ENCODE peak calls at places on chromosomes 13 and 19, in eight cellular contexts. One of them, this sample, is unnamed.
A peak's percentile ranks its signal among the peaks of the same experiment; 100 is the strongest.

GRCh38 chr13:94173312-94173854 is 306.1 kb downstream of the DCT start:
- DNase-seq in heart left ventricle: no peak
- DNase-seq in lung: no peak
- DNase-seq in choroid plexus epithelial cell: peak; percentile 63
- DNase-seq in adrenal gland: no peak
- DNase-seq in uterus: no peak
- DNase-seq in left lung: no peak
- DNase-seq in transverse colon: no peak
- DNase-seq in this sample: no peak

GRCh38 chr19:49691243-49692101 is 556 bp downstream of the CPT1C start:
- DNase-seq in transverse colon: no peak
- DNase-seq in left lung: no peak
- DNase-seq in choroid plexus epithelial cell: peak; percentile 68
- DNase-seq in heart left ventricle: peak; percentile 76
- DNase-seq in adrenal gland: peak; percentile 47
- DNase-seq in lung: no peak
- DNase-seq in uterus: peak; percentile 64
- DNase-seq in this sample: peak; percentile 75

GRCh38 chr13:78593652-78594494 is 9.5 kb downstream of the POU4F1 start:
- DNase-seq in uterus: no peak
- DNase-seq in transverse colon: no peak
- DNase-seq in adrenal gland: no peak
- DNase-seq in lung: no peak
- DNase-seq in left lung: peak; percentile 58
- DNase-seq in heart left ventricle: no peak
- DNase-seq in choroid plexus epithelial cell: no peak
- DNase-seq in this sample: no peak

GRCh38 chr19:7701049-7701653 is 780 bp downstream of the FCER2 start:
- DNase-seq in lung: no peak
- DNase-seq in left lung: no peak
- DNase-seq in adrenal gland: no peak
- DNase-seq in heart left ventricle: no peak
- DNase-seq in uterus: no peak
- DNase-seq in choroid plexus epithelial cell: no peak
- DNase-seq in transverse colon: no peak
- DNase-seq in this sample: no peak

GRCh38 chr13:112931028-112931934 is 37.7 kb upstream of the MCF2L start:
- DNase-seq in choroid plexus epithelial cell: peak; percentile 88
- DNase-seq in heart left ventricle: no peak
- DNase-seq in transverse colon: peak; percentile 57
- DNase-seq in lung: no peak
- DNase-seq in adrenal gland: peak; percentile 23
- DNase-seq in left lung: no peak
- DNase-seq in uterus: no peak
- DNase-seq in this sample: peak; percentile 74

GRCh38 chr19:16678498-16678897 is 17.6 kb downstream of the TMEM38A start:
- DNase-seq in transverse colon: no peak
- DNase-seq in lung: no peak
- DNase-seq in uterus: no peak
- DNase-seq in adrenal gland: no peak
- DNase-seq in heart left ventricle: no peak
- DNase-seq in choroid plexus epithelial cell: no peak
- DNase-seq in left lung: peak; percentile 50
- DNase-seq in this sample: no peak

GRCh38 chr13:26971990-26972888 is 199.4 kb downstream of the USP12 start:
- DNase-seq in lung: no peak
- DNase-seq in uterus: no peak
- DNase-seq in choroid plexus epithelial cell: peak; percentile 37
- DNase-seq in heart left ventricle: peak; percentile 34
- DNase-seq in left lung: no peak
- DNase-seq in transverse colon: peak; percentile 80
- DNase-seq in adrenal gland: no peak
- DNase-seq in this sample: peak; percentile 25

GRCh38 chr19:28289294-28290063 is 923.5 kb downstream of the UQCRFS1 start:
- DNase-seq in adrenal gland: peak; percentile 8
- DNase-seq in transverse colon: peak; percentile 69
- DNase-seq in choroid plexus epithelial cell: peak; percentile 26
- DNase-seq in lung: no peak
- DNase-seq in uterus: no peak
- DNase-seq in heart left ventricle: no peak
- DNase-seq in left lung: no peak
- DNase-seq in this sample: peak; percentile 44

GRCh38 chr19:628168-628567 is 5.2 kb downstream of the POLRMT start:
- DNase-seq in heart left ventricle: no peak
- DNase-seq in choroid plexus epithelial cell: no peak
- DNase-seq in transverse colon: no peak
- DNase-seq in adrenal gland: no peak
- DNase-seq in uterus: no peak
- DNase-seq in lung: no peak
- DNase-seq in left lung: no peak
- DNase-seq in this sample: no peak

GRCh38 chr19:8307400-8307964 is 676 bp downstream of the CD320 start:
- DNase-seq in choroid plexus epithelial cell: no peak
- DNase-seq in uterus: no peak
- DNase-seq in adrenal gland: peak; percentile 28
- DNase-seq in left lung: peak; percentile 60
- DNase-seq in heart left ventricle: no peak
- DNase-seq in lung: no peak
- DNase-seq in transverse colon: peak; percentile 24
- DNase-seq in this sample: no peak

GRCh38 chr13:20588529-20589110 is 21.7 kb downstream of the IFT88 start:
- DNase-seq in choroid plexus epithelial cell: no peak
- DNase-seq in left lung: no peak
- DNase-seq in adrenal gland: no peak
- DNase-seq in uterus: no peak
- DNase-seq in heart left ventricle: no peak
- DNase-seq in transverse colon: no peak
- DNase-seq in lung: no peak
- DNase-seq in this sample: no peak

GRCh38 chr13:43546821-43547220 is 240.0 kb downstream of the ENOX1 start:
- DNase-seq in adrenal gland: no peak
- DNase-seq in choroid plexus epithelial cell: no peak
- DNase-seq in uterus: no peak
- DNase-seq in heart left ventricle: no peak
- DNase-seq in transverse colon: no peak
- DNase-seq in lung: no peak
- DNase-seq in left lung: no peak
- DNase-seq in this sample: no peak

GRCh38 chr19:1847684-1848398 is 442 bp downstream of the REXO1 start:
- DNase-seq in uterus: no peak
- DNase-seq in heart left ventricle: peak; percentile 68
- DNase-seq in adrenal gland: peak; percentile 83
- DNase-seq in left lung: peak; percentile 85
- DNase-seq in transverse colon: peak; percentile 61
- DNase-seq in lung: no peak
- DNase-seq in choroid plexus epithelial cell: peak; percentile 73
- DNase-seq in this sample: peak; percentile 57

GRCh38 chr19:3340340-3340739 is 26.0 kb upstream of the NFIC start:
- DNase-seq in heart left ventricle: peak; percentile 51
- DNase-seq in uterus: no peak
- DNase-seq in transverse colon: no peak
- DNase-seq in lung: no peak
- DNase-seq in choroid plexus epithelial cell: no peak
- DNase-seq in adrenal gland: no peak
- DNase-seq in left lung: no peak
- DNase-seq in this sample: no peak

GRCh38 chr13:25886438-25887214 is 165.2 kb downstream of the SHISA2 start:
- DNase-seq in uterus: no peak
- DNase-seq in heart left ventricle: no peak
- DNase-seq in transverse colon: no peak
- DNase-seq in adrenal gland: no peak
- DNase-seq in choroid plexus epithelial cell: peak; percentile 95
- DNase-seq in left lung: no peak
- DNase-seq in lung: no peak
- DNase-seq in this sample: peak; percentile 31

GRCh38 chr19:42284066-42284501 is 15.0 kb downstream of the CIC start:
- DNase-seq in left lung: peak; percentile 94
- DNase-seq in choroid plexus epithelial cell: peak; percentile 78
- DNase-seq in uterus: peak; percentile 77
- DNase-seq in transverse colon: peak; percentile 89
- DNase-seq in lung: peak; percentile 82
- DNase-seq in adrenal gland: peak; percentile 86
- DNase-seq in heart left ventricle: peak; percentile 91
- DNase-seq in this sample: peak; percentile 81

GRCh38 chr19:4367781-4368127 is 24.4 kb downstream of the MPND start:
- DNase-seq in left lung: no peak
- DNase-seq in lung: no peak
- DNase-seq in uterus: no peak
- DNase-seq in choroid plexus epithelial cell: no peak
- DNase-seq in heart left ventricle: no peak
- DNase-seq in adrenal gland: no peak
- DNase-seq in transverse colon: no peak
- DNase-seq in this sample: no peak

GRCh38 chr19:55173186-55173716 is 6.8 kb upstream of the DNAAF3 start:
- DNase-seq in choroid plexus epithelial cell: no peak
- DNase-seq in uterus: no peak
- DNase-seq in transverse colon: no peak
- DNase-seq in heart left ventricle: no peak
- DNase-seq in lung: no peak
- DNase-seq in adrenal gland: no peak
- DNase-seq in left lung: no peak
- DNase-seq in this sample: no peak
- H3K4me3 ChIP-seq in choroid plexus epithelial cell: peak overlapping the region; percentile 53
- H3K4me3 ChIP-seq in uterus: no peak overlapping the region
- H3K4me3 ChIP-seq in transverse colon: peak overlapping the region; percentile 23
- H3K4me3 ChIP-seq in heart left ventricle: peak overlapping the region; percentile 43
- H3K4me3 ChIP-seq in lung: no peak overlapping the region
- H3K4me3 ChIP-seq in adrenal gland: no peak overlapping the region
- H3K4me3 ChIP-seq in left lung: peak overlapping the region; percentile 15
- H3K4me3 ChIP-seq in this sample: peak overlapping the region; percentile 56

DNA sequence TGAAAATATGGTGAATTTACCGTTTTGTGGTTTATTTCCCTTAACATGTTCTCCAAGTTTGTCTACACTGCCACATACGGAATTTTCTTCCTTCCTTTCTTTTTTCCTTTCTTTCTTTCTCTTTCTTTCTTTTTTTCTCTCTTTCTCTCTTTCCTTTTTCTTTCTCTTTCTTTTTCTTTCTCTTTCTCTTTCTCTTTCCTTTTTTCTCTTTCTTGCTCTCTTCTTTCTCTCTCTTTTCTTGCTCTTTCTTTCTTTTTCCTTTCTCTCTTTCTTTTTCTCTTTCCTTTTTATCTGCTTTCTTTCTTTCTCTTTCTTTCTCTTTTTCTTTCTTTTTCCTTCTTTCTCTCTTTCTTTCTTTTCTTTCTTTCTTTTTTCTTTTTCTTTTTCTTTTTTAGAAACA is 1962.3 kb upstream of the PCDH20 start:
- DNase-seq in heart left ventricle: no peak
- DNase-seq in left lung: no peak
- DNase-seq in choroid plexus epithelial cell: no peak
- DNase-seq in adrenal gland: no peak
- DNase-seq in lung: no peak
- DNase-seq in uterus: no peak
- DNase-seq in transverse colon: no peak
- DNase-seq in this sample: no peak
- TF ChIP-seq CTCF in heart left ventricle: no peak
- TF ChIP-seq CTCF in left lung: no peak
- TF ChIP-seq CTCF in choroid plexus epithelial cell: no peak
- TF ChIP-seq CTCF in adrenal gland: no peak
- TF ChIP-seq CTCF in lung: no peak
- TF ChIP-seq CTCF in uterus: no peak
- TF ChIP-seq CTCF in transverse colon: no peak
- TF ChIP-seq CTCF in this sample: no peak

GRCh38 chr13:46896346-46897138 is at the start of gene HTR2A:
- DNase-seq in choroid plexus epithelial cell: peak; percentile 60
- DNase-seq in uterus: peak; percentile 28
- DNase-seq in left lung: peak; percentile 81
- DNase-seq in heart left ventricle: peak; percentile 60
- DNase-seq in transverse colon: no peak
- DNase-seq in adrenal gland: peak; percentile 26
- DNase-seq in lung: no peak
- DNase-seq in this sample: peak; percentile 40
- H3K4me3 ChIP-seq in choroid plexus epithelial cell: peak within 1 kb of the TSS; percentile 56
- H3K4me3 ChIP-seq in uterus: peak within 1 kb of the TSS; percentile 37
- H3K4me3 ChIP-seq in left lung: peak within 1 kb of the TSS; percentile 25
- H3K4me3 ChIP-seq in heart left ventricle: peak within 1 kb of the TSS; percentile 12
- H3K4me3 ChIP-seq in transverse colon: peak within 1 kb of the TSS; percentile 21
- H3K4me3 ChIP-seq in adrenal gland: no peak within 1 kb of the TSS
- H3K4me3 ChIP-seq in lung: no peak within 1 kb of the TSS
- H3K4me3 ChIP-seq in this sample: peak within 1 kb of the TSS; percentile 54

GRCh38 chr19:35213678-35214632 is 14.6 kb downstream of the FAM187B start:
- DNase-seq in heart left ventricle: no peak
- DNase-seq in left lung: no peak
- DNase-seq in adrenal gland: peak; percentile 95
- DNase-seq in transverse colon: peak; percentile 84
- DNase-seq in uterus: peak; percentile 81
- DNase-seq in lung: peak; percentile 73
- DNase-seq in choroid plexus epithelial cell: peak; percentile 88
- DNase-seq in this sample: peak; percentile 96

GRCh38 chr19:35219008-35219407 is 9.5 kb downstream of the FAM187B start:
- DNase-seq in left lung: no peak
- DNase-seq in lung: no peak
- DNase-seq in transverse colon: no peak
- DNase-seq in adrenal gland: no peak
- DNase-seq in uterus: no peak
- DNase-seq in choroid plexus epithelial cell: no peak
- DNase-seq in heart left ventricle: no peak
- DNase-seq in this sample: no peak

GRCh38 chr19:35216026-35216832 is 12.3 kb downstream of the FAM187B start:
- DNase-seq in adrenal gland: no peak
- DNase-seq in lung: no peak
- DNase-seq in choroid plexus epithelial cell: peak; percentile 18
- DNase-seq in transverse colon: no peak
- DNase-seq in heart left ventricle: no peak
- DNase-seq in uterus: no peak
- DNase-seq in left lung: no peak
- DNase-seq in this sample: no peak

GRCh38 chr19:35214766-35215422 is 13.6 kb downstream of the FAM187B start:
- DNase-seq in choroid plexus epithelial cell: no peak
- DNase-seq in uterus: no peak
- DNase-seq in heart left ventricle: no peak
- DNase-seq in left lung: no peak
- DNase-seq in transverse colon: no peak
- DNase-seq in adrenal gland: no peak
- DNase-seq in lung: no peak
- DNase-seq in this sample: no peak

DNA sequence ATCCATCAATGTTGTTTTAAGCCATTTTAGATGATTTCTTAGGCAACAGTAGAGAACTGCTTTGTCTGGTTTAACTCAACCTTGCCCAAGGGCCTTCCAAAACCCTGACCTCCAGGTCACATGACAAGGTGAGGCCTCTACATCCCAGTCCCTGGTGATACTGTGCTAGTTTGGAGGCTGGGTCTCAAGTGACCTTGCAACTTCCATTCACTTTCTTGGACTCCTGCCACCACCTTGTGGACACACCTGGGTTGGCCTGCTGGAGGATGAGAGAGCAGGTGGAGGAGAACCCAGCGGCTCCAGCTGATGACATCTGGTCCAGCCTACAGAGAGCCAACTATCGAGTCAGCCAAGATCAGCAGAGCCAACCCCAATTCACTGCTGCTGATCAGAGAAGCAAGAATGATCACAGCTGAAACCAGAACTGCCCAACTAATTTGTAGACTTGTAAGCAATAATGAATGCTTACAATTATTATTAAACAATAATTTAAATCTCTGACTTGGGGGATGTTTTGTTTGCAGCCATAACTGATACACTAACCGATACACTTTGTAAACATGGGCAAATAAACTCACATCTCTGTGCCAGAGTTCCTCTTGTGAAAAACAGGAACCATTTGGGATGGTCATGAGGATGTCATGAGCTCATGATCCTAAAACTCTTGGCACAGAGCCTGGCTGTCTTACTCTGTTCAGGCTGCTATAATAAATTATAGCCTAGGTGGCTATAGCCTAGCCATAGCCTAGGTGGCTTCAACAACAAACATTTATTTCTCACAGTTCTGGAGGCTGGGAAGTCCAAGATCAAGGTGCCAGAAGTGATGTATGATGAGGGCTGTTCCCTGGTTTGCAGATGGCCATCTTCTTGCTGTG is 11.5 kb downstream of the FAM187B start:
- DNase-seq in choroid plexus epithelial cell: no peak
- DNase-seq in transverse colon: peak; percentile 65
- DNase-seq in left lung: no peak
- DNase-seq in heart left ventricle: no peak
- DNase-seq in uterus: no peak
- DNase-seq in lung: no peak
- DNase-seq in adrenal gland: peak; percentile 72
- DNase-seq in this sample: no peak
- TF ChIP-seq CTCF in choroid plexus epithelial cell: no peak
- TF ChIP-seq CTCF in transverse colon: peak; percentile 28
- TF ChIP-seq CTCF in left lung: no peak
- TF ChIP-seq CTCF in heart left ventricle: no peak
- TF ChIP-seq CTCF in uterus: no peak
- TF ChIP-seq CTCF in lung: no peak
- TF ChIP-seq CTCF in adrenal gland: no peak
- TF ChIP-seq CTCF in this sample: no peak

This sample was measured in fibroblast of pulmonary artery.